ENCODE peak calls at places on chromosomes 3 and 15, in six cellular contexts. C is endothelial cell, O is tibial artery, H is breast epithelium, I is uterus, X is astrocyte of the cerebellum. F is an unnamed sample.

GRCh38 chr3:15932348-15933300 is 134.8 kb upstream of the ANKRD28 start:
- DNase-seq in O (no peak), I (no peak), C (no peak), H (no peak), X (no peak), F (no peak)

GRCh38 chr15:56732135-56732880 is 1.0 kb downstream of the ZNF280D start:
- DNase-seq in I (no peak), X (peak), H (no peak), O (no peak), C (peak), F (no peak)

GRCh38 chr3:39753361-39753760 is 56.0 kb upstream of the MYRIP start:
- DNase-seq in H (no peak), C (no peak), X (no peak), I (no peak), O (no peak), F (no peak)

GRCh38 chr15:94119923-94120775 is 111.2 kb upstream of the MCTP2 start:
- DNase-seq in C (peak), O (peak), X (peak), I (peak), H (peak), F (peak)

GRCh38 chr15:66084704-66085103 is 168.8 kb downstream of the MEGF11 start:
- DNase-seq in C (no peak), H (peak), O (no peak), X (no peak), I (no peak), F (no peak)

GRCh38 chr15:74828835-74829234 is 2.4 kb downstream of the CPLX3 start:
- DNase-seq in H (no peak), I (no peak), O (no peak), C (no peak), X (no peak), F (no peak)

GRCh38 chr3:155572085-155572484 is 172.8 kb downstream of the PLCH1 start:
- DNase-seq in X (peak), I (no peak), C (no peak), O (no peak), H (no peak), F (no peak)

GRCh38 chr3:104190681-104191080 is 1176.0 kb upstream of the ALCAM start:
- DNase-seq in O (no peak), I (no peak), C (no peak), H (no peak), X (no peak), F (no peak)

GRCh38 chr3:189340680-189341460 is 169.1 kb downstream of the TPRG1 start:
- DNase-seq in X (no peak), C (peak), H (no peak), I (no peak), O (no peak), F (no peak)

GRCh38 chr3:5020262-5020722 is 41.1 kb downstream of the BHLHE40 start:
- DNase-seq in C (no peak), I (no peak), H (no peak), X (no peak), O (no peak), F (no peak)

GRCh38 chr3:43531835-43532234 is 90.0 kb downstream of the ANO10 start:
- DNase-seq in C (no peak), H (no peak), X (no peak), I (no peak), O (no peak), F (no peak)

GRCh38 chr3:71930056-71930991 is 145.4 kb upstream of the PROK2 start:
- DNase-seq in O (no peak), C (peak), H (no peak), I (peak), X (no peak), F (no peak)

GRCh38 chr3:172808969-172809546 is 58.5 kb downstream of the ECT2 start:
- DNase-seq in O (no peak), C (no peak), H (no peak), X (peak), I (no peak), F (no peak)

GRCh38 chr15:40379853-40380252 is 2.7 kb upstream of the KNSTRN start:
- DNase-seq in H (no peak), I (peak), O (peak), C (no peak), X (peak), F (no peak)

GRCh38 chr15:49847937-49848823 is 227.3 kb downstream of the DTWD1 start:
- DNase-seq in C (no peak), H (no peak), X (peak), I (no peak), O (no peak), F (no peak)

GRCh38 chr3:151439652-151440125 is 21.2 kb downstream of the IGSF10 start:
- DNase-seq in X (peak), I (peak), O (no peak), C (peak), H (no peak), F (no peak)

GRCh38 chr3:59783468-59783988 is 733.7 kb upstream of the CFAP20DC start:
- DNase-seq in O (no peak), C (no peak), I (no peak), H (no peak), X (no peak), F (no peak)

GRCh38 chr3:67459796-67460195 is 194.6 kb downstream of the SUCLG2 start:
- DNase-seq in C (no peak), H (no peak), O (no peak), I (no peak), X (no peak), F (no peak)

GRCh38 chr3:123297627-123297899 is 95.8 kb downstream of the SEC22A start:
- DNase-seq in X (no peak), C (no peak), H (peak), O (no peak), I (no peak), F (no peak)

GRCh38 chr15:48695088-48695834 is 49.8 kb upstream of the FBN1 start:
- DNase-seq in X (peak), H (no peak), I (no peak), C (no peak), O (no peak), F (no peak)

GRCh38 chr15:45442497-45443135 is 64.3 kb upstream of the GATM start:
- DNase-seq in I (no peak), H (no peak), C (no peak), X (peak), O (no peak), F (no peak)

GRCh38 chr15:74664028-74664616 is 31.7 kb downstream of the EDC3 start:
- DNase-seq in C (no peak), O (peak), X (no peak), H (no peak), I (peak), F (no peak)

GRCh38 chr15:88623061-88623460 is 1.9 kb downstream of the AEN start:
- DNase-seq in C (no peak), H (no peak), X (peak), I (no peak), O (no peak), F (no peak)

GRCh38 chr3:138297059-138297607 is 32.5 kb downstream of the NME9 start:
- DNase-seq in H (no peak), I (no peak), X (no peak), C (no peak), O (no peak), F (no peak)

GRCh38 chr3:194884649-194885315 is 199.1 kb downstream of the FAM43A start:
- DNase-seq in I (no peak), C (no peak), O (no peak), H (no peak), X (no peak), F (no peak)

GRCh38 chr15:84079885-84080777 is 155.4 kb upstream of the GOLGA6L4 start:
- DNase-seq in X (no peak), C (peak), H (no peak), I (peak), O (peak), F (peak)

GRCh38 chr3:180743813-180744212 is 64.5 kb upstream of the CCDC39 start:
- DNase-seq in O (no peak), C (no peak), I (no peak), H (no peak), X (no peak), F (no peak)

GRCh38 chr3:27596334-27596841 is 112.2 kb upstream of the SLC4A7 start:
- DNase-seq in X (peak), I (no peak), H (no peak), O (no peak), C (no peak), F (no peak)

GRCh38 chr3:197398301-197398878 is 100.0 kb upstream of the DLG1 start:
- DNase-seq in X (no peak), I (no peak), H (no peak), O (no peak), C (no peak), F (no peak)

GRCh38 chr15:81256916-81257315 is 60.2 kb downstream of the IL16 start:
- DNase-seq in H (no peak), X (peak), C (no peak), O (no peak), I (no peak), F (no peak)

GRCh38 chr3:126207166-126207565 is 26.8 kb upstream of the ALDH1L1 start:
- DNase-seq in C (no peak), O (no peak), H (no peak), I (no peak), X (no peak), F (no peak)
- TF ChIP-seq CTCF in C (no peak), O (no peak), H (no peak), I (no peak), X (no peak), F (no peak)

GRCh38 chr3:126957776-126958637 is 24.9 kb upstream of the PLXNA1 start:
- DNase-seq in I (no peak), C (no peak), X (no peak), O (peak), H (peak), F (no peak)

GRCh38 chr3:126955004-126955790 is 27.7 kb upstream of the PLXNA1 start:
- DNase-seq in O (no peak), X (no peak), H (peak), I (no peak), C (no peak), F (no peak)

GRCh38 chr3:126958638-126959085 is 24.3 kb upstream of the PLXNA1 start:
- DNase-seq in C (no peak), I (no peak), X (no peak), H (peak), O (no peak), F (no peak)

GRCh38 chr3:126956361-126956760 is 26.6 kb upstream of the PLXNA1 start:
- DNase-seq in X (no peak), C (no peak), I (no peak), H (peak), O (no peak), F (no peak)

DNA sequence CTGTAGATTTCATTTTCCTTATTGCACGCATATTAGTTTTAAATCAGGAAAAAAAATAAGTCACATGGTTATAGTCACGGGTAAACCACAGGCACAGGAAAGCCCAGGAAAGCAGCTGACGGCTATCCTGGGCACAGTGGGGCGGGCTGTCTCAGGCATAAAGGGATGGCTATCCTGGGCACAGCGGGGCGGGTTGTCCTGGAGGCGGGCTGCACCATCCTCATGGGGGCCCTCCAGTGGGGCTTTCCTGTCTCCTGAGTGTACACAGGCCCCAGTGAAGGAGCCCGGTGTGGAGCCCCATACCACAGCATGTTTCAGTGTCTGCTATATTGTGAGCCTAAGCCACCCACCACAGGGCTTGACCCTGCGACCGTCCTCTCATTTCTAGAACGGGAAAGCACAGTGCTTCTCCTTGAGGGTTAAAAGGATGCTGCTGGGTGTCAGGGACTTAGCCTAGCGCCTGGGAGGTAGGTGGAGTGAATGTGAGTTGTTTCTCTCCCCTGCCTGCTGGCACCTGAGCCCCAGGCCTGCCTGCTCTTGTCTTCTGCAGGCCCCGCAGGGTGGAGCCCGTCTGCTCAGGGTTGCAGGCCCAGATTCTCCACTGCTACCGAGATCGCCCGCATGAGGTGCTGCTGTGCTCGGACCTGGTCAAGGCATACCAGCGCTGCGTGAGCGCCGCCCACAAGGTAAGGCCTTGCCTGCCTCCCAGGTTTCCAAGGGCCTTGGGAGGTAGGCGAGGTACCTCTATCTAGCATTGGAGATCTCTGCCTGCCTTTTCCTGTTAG is 25.9 kb upstream of the PLXNA1 start:
- DNase-seq in H (peak), I (no peak), X (no peak), C (no peak), O (peak), F (no peak)
- TF ChIP-seq CTCF in H (no peak), I (no peak), X (no peak), C (no peak), O (no peak), F (no peak)

GRCh38 chr3:174536319-174536718 is 322.8 kb upstream of the NAALADL2 start:
- DNase-seq in O (no peak), H (no peak), C (no peak), X (no peak), I (no peak), F (no peak)
- TF ChIP-seq CTCF in O (no peak), H (no peak), C (no peak), X (no peak), I (no peak), F (no peak)

DNA sequence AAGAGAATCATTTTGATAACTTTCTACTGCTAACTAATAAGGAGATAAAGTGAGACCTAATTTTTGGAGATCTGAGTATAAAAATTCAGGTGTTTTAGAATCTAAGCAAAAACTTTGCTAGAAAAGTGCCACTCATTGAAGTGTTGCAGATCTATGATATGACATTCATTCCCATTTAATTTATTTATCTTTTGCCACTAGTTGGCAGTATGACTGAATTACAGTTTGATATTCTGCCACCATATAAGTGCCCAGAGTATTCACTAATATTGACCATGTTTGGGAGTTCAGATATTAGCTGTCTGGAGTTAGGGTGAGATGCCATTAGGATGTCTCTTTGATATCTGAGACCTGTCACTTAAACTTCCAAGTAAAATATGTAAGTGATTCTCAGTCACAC is 251.3 kb upstream of the GBE1 start:
- DNase-seq in C (no peak), H (no peak), X (no peak), O (no peak), I (no peak), F (no peak)
- TF ChIP-seq CTCF in C (peak), H (no peak), X (no peak), O (no peak), I (no peak), F (no peak)

DNA sequence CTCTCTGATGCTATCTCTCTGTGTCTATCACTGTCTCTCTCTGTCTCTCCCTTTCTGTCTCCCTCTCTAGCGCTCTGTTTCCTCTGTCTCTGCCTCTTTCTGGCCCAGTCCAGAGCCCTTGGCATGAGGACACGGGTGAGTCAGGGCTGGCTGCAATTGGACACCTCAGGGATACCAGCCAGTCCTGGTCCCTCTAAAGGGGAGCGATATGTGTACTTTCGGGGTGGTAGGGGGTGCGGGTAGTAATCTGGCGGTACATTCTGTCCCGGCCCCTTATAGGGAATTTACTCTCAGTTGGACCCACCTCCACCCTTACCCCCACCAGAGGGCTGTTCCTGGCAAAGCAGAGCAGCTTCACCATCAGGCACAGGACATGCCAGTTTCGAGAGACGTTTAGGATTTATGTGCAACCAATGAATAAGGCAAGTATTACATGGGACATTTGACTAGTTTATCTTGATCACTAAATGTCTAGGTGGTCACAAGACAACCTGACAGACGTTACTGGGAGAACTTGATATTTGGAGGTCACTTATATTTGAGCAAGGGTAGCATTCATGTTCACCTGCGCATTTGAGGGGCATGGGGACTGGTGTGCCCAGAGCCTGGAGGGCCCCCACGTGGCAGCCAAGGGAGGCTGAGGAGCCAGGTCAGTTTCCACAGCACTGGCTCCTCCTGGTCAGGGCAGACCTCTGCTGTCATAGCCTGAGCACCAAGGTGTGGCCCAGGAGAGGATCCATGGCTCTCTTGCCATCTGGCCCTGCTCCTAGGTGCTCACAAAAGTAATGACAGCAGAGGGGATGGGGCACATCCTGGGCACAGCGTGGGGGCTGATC is 256.1 kb downstream of the PLCL2 start:
- DNase-seq in X (no peak), I (no peak), O (peak), C (no peak), H (no peak), F (no peak)
- TF ChIP-seq CTCF in X (no peak), I (no peak), O (no peak), C (no peak), H (no peak), F (no peak)

GRCh38 chr3:191330309-191330712 is at the start of gene UTS2B:
- DNase-seq in X (no peak), H (no peak), C (no peak), O (no peak), I (peak), F (no peak)

GRCh38 chr3:191328383-191328962 is 721 bp upstream of the CCDC50 start:
- DNase-seq in O (no peak), X (no peak), H (no peak), I (no peak), C (no peak), F (no peak)

GRCh38 chr3:191327526-191327925 is 1.7 kb upstream of the CCDC50 start:
- DNase-seq in C (no peak), H (no peak), O (no peak), X (no peak), I (no peak), F (no peak)

GRCh38 chr3:191329654-191330308 is 545 bp downstream of the UTS2B start:
- DNase-seq in I (peak), O (peak), C (peak), X (no peak), H (peak), F (peak)

DNA sequence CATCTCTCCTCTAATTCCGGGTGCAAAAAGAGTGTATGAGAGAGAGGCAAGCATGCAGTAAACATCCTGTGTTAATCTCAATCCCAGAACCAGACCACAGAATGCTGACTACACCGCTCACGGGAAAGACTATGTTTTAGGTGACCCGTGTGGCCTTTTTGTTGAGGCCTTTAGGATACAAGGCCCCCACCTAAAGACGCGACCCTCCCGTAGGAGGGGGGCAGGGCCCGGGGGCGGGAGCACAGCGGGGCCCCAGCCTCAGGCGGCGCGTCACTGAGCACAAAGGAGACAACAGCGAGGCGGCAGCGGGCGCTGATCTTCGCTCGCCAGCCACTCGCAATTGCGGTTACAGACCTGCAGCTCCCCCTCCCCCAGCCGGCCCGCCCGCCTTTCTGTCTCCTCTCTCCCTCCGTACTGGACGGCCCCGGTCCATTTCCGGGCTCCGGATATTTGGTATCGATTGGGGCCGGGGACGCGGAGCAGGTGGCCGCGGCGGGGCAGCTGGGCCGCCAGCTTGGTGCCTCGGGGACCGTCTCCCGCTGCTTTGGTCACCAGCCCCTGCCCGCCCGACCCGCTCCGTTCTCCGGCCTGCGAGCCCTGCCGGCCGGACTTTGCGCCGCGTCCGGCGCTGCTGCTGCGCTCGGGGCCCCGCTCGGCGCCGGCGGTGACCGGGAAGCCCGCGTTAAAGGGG is at the start of gene CCDC50:
- DNase-seq in O (peak), I (peak), C (peak), H (peak), X (no peak), F (peak)
- TF ChIP-seq CTCF in O (no peak), I (no peak), C (no peak), H (no peak), X (no peak), F (no peak)